ENCODE peak calls at places on chromosomes 4 and X, in six cellular contexts. O is tibial artery; B is AG04450; F is PC-3; T is CD8-positive, alpha-beta T cell; K is OCI-LY7. C is an unnamed sample.

GRCh38 chr4:11650801-11651596 is 222.3 kb upstream of the HS3ST1 start:
- DNase-seq in O (no peak), B (peak), F (peak), T (no peak), K (no peak), C (no peak)

GRCh38 chrX:108261541-108262218 is 170.1 kb downstream of the ATG4A start:
- DNase-seq in O (no peak), B (peak), F (peak), T (no peak), K (no peak), C (peak)

GRCh38 chr4:152926959-152927358 is 9.2 kb upstream of the FHDC1 start:
- DNase-seq in O (no peak), B (no peak), F (no peak), T (no peak), K (no peak), C (no peak)

GRCh38 chr4:125316391-125316780 is 1.6 kb downstream of the FAT4 start:
- DNase-seq in O (peak), B (no peak), F (peak), T (no peak), K (no peak), C (no peak)

GRCh38 chrX:46333550-46333949 is 211.7 kb downstream of the ZNF674 start:
- DNase-seq in O (no peak), B (no peak), F (peak), T (no peak), K (no peak), C (no peak)

GRCh38 chr4:74555231-74555630 is 110.3 kb downstream of the AREG start:
- DNase-seq in O (no peak), B (peak), F (peak), T (no peak), K (no peak), C (no peak)

GRCh38 chr4:95742179-95742578 is 97.7 kb upstream of the PDHA2 start:
- DNase-seq in O (no peak), B (no peak), F (no peak), T (no peak), K (no peak), C (no peak)

GRCh38 chr4:55468724-55469123 is 73.0 kb downstream of the TMEM165 start:
- DNase-seq in O (no peak), B (peak), F (peak), T (no peak), K (no peak), C (peak)

GRCh38 chr4:143441678-143442077 is 71.8 kb upstream of the SMARCA5 start:
- DNase-seq in O (no peak), B (no peak), F (no peak), T (no peak), K (no peak), C (no peak)

GRCh38 chr4:4427886-4428285 is 41.0 kb downstream of the NSG1 start:
- DNase-seq in O (no peak), B (no peak), F (no peak), T (no peak), K (no peak), C (no peak)

GRCh38 chrX:135688137-135688536 is 25.3 kb upstream of the CT45A1 start:
- DNase-seq in O (no peak), B (no peak), F (peak), T (no peak), K (no peak), C (no peak)

GRCh38 chrX:1450381-1451161 is 2.1 kb downstream of the ASMTL start:
- DNase-seq in O (peak), B (no peak), F (no peak), T (peak), K (no peak), C (no peak)

GRCh38 chr4:17662694-17663093 is 48.3 kb downstream of the MED28 start:
- DNase-seq in O (no peak), B (no peak), F (peak), T (no peak), K (no peak), C (no peak)

GRCh38 chrX:134604701-134605271 is 53.5 kb downstream of the PLAC1 start:
- DNase-seq in O (no peak), B (no peak), F (peak), T (no peak), K (no peak), C (peak)

DNA sequence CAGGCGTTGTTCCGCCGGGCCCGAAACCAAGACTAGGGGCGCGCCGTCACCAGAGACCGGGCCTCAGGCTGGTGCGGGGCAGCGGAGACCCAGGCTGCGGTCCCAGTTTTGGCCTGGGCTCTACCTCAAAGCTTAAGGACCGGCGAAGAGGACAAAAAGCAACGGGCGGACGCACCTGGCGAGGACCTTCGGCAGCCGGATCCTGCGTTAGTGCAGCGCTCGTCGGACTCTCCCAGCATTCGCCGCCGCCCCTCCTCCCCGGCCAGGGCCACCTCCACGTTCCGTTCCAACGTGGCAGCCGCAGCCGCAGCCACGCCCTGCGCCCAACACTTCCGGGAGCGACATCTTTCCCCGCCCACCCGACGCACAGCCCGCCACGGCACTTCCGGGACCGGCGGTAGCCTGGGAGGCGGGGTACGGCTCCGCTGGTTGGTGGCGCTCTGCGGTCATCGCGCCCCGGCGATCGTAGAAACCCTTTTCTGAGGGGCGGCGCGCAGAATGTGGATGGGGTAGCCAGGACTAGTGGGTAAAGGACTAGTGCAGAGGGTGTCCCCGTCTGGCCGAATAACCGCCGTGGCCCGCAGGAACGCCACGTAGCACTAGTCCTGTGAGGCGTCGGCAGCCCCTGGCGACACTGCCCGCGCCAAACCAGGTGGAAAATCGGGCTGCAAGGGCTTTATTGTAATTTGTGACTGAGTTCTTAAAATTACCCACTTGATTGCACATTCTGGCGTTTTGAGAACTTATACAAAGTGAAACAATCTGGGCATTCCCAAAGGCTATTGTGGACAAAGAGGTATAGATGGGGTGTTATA is at the start of gene SEC31A:
- DNase-seq in O (peak), B (peak), F (peak), T (peak), K (peak), C (peak)
- TF ChIP-seq CTCF in O (no peak), B (peak), F (no peak), T (no peak), K (peak), C (peak)

DNA sequence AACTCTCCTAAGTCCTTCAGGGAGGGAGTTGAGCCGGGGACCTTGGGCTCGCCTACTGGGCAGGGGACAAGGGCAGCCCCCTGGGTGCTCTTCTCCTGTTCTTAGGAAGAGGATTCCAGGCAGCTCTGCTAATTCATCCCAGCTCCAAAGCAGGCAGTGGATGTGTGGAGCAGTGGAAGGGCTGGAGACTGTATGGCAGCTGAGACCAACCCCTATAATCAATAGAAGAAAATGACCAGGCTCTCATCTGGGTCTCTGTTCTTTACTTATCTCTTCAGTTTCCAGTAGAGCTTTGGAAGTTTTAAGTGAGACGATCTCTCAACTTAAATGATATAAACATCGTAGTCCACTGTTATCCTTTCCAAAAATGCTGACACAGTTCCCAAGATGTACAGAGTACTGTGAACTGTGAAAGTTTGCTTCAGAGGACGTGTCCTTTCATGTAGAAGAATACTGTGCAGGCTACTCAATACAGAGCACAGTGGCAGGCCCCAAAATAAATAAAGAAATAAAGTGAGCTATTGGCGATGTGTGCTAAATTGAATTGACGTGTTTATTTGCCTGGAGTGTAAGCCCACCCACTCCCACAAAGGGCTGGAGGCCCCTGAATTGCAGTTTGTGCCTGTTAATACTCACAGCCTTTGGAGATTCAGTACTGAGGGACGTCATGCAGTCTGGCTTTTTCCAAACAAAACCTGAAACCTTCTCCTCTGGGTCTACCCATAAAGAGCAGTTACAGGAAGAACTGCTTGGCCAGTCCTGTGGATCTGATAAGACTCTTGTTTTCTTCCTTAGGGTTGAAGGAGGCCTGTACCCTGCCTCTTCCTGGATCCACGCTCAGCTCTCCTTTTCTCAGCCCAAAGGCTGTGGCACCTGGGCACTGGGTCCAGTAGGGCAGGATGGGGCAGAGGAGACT is 66.2 kb downstream of the SOWAHB start:
- DNase-seq in O (no peak), B (no peak), F (no peak), T (no peak), K (no peak), C (no peak)
- H3K4me3 ChIP-seq in O (peak), B (no peak), F (no peak), T (no peak), K (no peak), C (no peak)

GRCh38 chr4:87390931-87391782 is at the start of gene HSD17B11:
- DNase-seq in O (peak), B (peak), F (peak), T (peak), K (peak), C (peak)
- TF ChIP-seq CTCF in O (peak), B (no peak), F (peak), T (no peak), K (peak), C (peak)

GRCh38 chrX:42102586-42103282 is 179.4 kb upstream of the CASK start:
- DNase-seq in O (peak), B (no peak), F (peak), T (no peak), K (no peak), C (no peak)
- H3K4me3 ChIP-seq in O (no peak), B (no peak), F (no peak), T (no peak), K (no peak), C (no peak)

DNA sequence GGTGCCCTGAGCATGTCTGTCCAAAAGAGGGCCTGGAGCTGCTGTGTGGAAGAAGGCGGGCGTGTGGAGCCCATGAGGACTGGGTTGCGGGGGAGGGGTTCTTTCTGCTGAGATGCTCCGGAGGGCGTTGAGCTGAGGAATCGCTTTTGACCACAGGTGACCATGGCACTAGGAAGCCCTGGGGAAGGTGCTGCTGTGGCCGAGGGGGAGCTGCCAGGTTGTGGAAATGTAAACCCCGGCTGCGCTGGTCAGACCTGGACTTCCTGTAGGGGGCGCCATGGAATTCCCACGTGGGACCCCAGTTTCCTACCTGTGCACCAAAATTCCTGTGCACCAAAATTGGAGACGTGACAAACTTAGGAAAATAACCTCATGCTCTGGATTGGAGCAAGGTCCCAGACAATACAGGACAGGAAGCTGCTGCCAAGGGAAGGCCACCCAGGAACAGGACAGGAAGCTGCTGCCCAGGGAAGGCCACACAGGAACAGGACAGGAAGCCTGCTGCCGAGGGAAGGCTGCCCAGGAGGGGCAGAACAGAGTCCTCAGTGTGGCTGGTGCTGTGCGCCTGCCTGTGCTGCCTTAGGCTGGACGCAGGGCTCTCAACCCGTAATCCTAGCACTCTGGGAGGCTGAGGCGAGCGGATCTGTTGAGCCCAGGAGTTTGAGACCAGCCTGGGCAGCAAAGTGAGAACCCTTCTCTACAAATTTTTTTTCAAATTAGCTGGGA is 28.4 kb upstream of the UVSSA start:
- DNase-seq in O (no peak), B (no peak), F (no peak), T (peak), K (no peak), C (no peak)
- TF ChIP-seq CTCF in O (peak), B (peak), F (peak), T (peak), K (peak), C (peak)

GRCh38 chr4:168634276-168634802 is 137.5 kb downstream of the PALLD start:
- DNase-seq in O (no peak), B (peak), F (peak), T (no peak), K (no peak), C (peak)
- H3K4me3 ChIP-seq in O (peak), B (peak), F (peak), T (no peak), K (no peak), C (peak)